ENCODE peak calls at places on chromosomes 11 and 22, in four cellular contexts. J is BE2C, R is cardiac muscle cell, C is HCT116. I is an unnamed sample.
A peak's percentile ranks its signal among the peaks of the same experiment; 100 is the strongest.

GRCh38 chr11:59643390-59643789 is 25.4 kb downstream of the PATL1 start:
- DNase-seq in J (no peak), R (no peak), C (no peak), I (no peak)

GRCh38 chr11:61477734-61478148 is 30.8 kb upstream of the LRRC10B start:
- DNase-seq in J (peak; percentile 42), R (no peak), C (no peak), I (peak; percentile 32)

GRCh38 chr11:11396290-11397042 is 43.4 kb upstream of the CSNK2A3 start:
- DNase-seq in J (no peak), R (peak; percentile 95), C (no peak), I (no peak)

GRCh38 chr11:102767800-102768199 is 12.6 kb downstream of the MMP10 start:
- DNase-seq in J (no peak), R (no peak), C (no peak), I (no peak)

GRCh38 chr11:117830674-117831351 is 6.3 kb upstream of the FXYD2 start:
- DNase-seq in J (no peak), R (no peak), C (no peak), I (no peak)

GRCh38 chr11:119361056-119361787 is 14.7 kb upstream of the MFRP start:
- DNase-seq in J (no peak), R (peak; percentile 58), C (peak; percentile 79), I (peak; percentile 63)

GRCh38 chr22:22684605-22685561 is 40.5 kb downstream of the GGTLC2 start:
- DNase-seq in J (peak; percentile 32), R (peak; percentile 72), C (no peak), I (no peak)

GRCh38 chr11:57460017-57460755 is at the start of gene RTN4RL2:
- DNase-seq in J (peak; percentile 47), R (peak; percentile 62), C (peak; percentile 52), I (peak; percentile 57)

GRCh38 chr22:44023404-44024287 is 456 bp upstream of the PARVB start:
- DNase-seq in J (peak; percentile 52), R (peak; percentile 46), C (no peak), I (peak; percentile 83)

GRCh38 chr22:24952837-24953293 is 349 bp downstream of the KIAA1671 start:
- DNase-seq in J (peak; percentile 58), R (peak; percentile 57), C (peak; percentile 31), I (no peak)

GRCh38 chr11:43558056-43558455 is 122.5 kb upstream of the HSD17B12 start:
- DNase-seq in J (no peak), R (no peak), C (no peak), I (no peak)

GRCh38 chr11:121163658-121164308 is 62.7 kb downstream of the TECTA start:
- DNase-seq in J (no peak), R (no peak), C (peak; percentile 0), I (no peak)

GRCh38 chr11:134823970-134824369 is 411.9 kb upstream of the B3GAT1 start:
- DNase-seq in J (no peak), R (no peak), C (no peak), I (no peak)

GRCh38 chr11:112526699-112527410 is 266.2 kb upstream of the PLET1 start:
- DNase-seq in J (no peak), R (peak; percentile 11), C (no peak), I (no peak)

GRCh38 chr22:28142361-28142801 is 223.3 kb upstream of the PITPNB start:
- DNase-seq in J (no peak), R (peak; percentile 97), C (no peak), I (no peak)

GRCh38 chr22:45082795-45083194 is 73.0 kb upstream of the PHF21B start:
- DNase-seq in J (peak; percentile 58), R (peak; percentile 10), C (no peak), I (no peak)

GRCh38 chr11:57779275-57779674 is 17.7 kb downstream of the CTNND1 start:
- DNase-seq in J (no peak), R (peak; percentile 79), C (no peak), I (no peak)

GRCh38 chr11:35088676-35089075 is 50.3 kb upstream of the CD44 start:
- DNase-seq in J (no peak), R (no peak), C (no peak), I (no peak)

GRCh38 chr11:74347381-74347780 is 35.9 kb upstream of the P4HA3 start:
- DNase-seq in J (no peak), R (peak; percentile 50), C (no peak), I (no peak)

GRCh38 chr11:22792497-22792896 is 37.1 kb downstream of the SVIP start:
- DNase-seq in J (no peak), R (peak; percentile 82), C (peak; percentile 83), I (no peak)

GRCh38 chr22:42324991-42325710 is 54.7 kb upstream of the TCF20 start:
- DNase-seq in J (no peak), R (no peak), C (no peak), I (no peak)

DNA sequence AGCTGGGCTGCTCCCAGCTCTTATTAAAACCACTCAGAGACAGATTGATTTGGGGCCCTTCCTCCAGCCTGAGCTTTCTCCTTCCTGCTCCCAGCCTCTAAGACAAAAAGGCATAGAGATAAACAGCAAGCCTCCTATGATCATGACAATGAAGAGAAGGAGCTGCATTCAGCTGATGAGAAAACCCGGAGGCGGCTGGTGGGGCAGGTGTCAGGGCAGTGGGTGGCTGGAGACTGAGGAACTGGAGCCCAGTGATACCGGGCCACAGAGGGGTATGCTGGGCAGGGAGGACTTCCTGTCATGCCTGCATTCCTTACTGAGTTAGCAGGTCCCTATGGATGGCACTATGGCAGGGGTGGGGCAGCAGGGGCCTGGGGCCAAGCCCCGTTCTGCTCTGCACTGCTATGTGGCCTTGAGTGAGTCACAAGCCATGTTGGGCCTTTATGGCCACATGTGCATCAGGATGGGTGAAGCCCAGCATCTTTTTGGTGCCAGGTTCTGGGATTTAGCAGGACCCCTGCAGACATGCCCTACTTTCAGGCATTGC is 20.1 kb downstream of the PVALB start:
- DNase-seq in J (no peak), R (no peak), C (no peak), I (no peak)
- TF ChIP-seq CTCF in J (no peak), R (no peak), C (no peak), I (no peak)

GRCh38 chr11:66188580-66188979 is 79.9 kb upstream of the RAB1B start:
- DNase-seq in J (no peak), R (peak; percentile 70), C (no peak), I (no peak)

GRCh38 chr11:66189031-66189745 is 79.3 kb upstream of the RAB1B start:
- DNase-seq in J (no peak), R (no peak), C (no peak), I (no peak)

GRCh38 chr11:66195867-66196266 is 72.6 kb upstream of the RAB1B start:
- DNase-seq in J (no peak), R (no peak), C (no peak), I (no peak)

GRCh38 chr11:66190776-66191175 is 77.7 kb upstream of the RAB1B start:
- DNase-seq in J (no peak), R (no peak), C (no peak), I (no peak)

DNA sequence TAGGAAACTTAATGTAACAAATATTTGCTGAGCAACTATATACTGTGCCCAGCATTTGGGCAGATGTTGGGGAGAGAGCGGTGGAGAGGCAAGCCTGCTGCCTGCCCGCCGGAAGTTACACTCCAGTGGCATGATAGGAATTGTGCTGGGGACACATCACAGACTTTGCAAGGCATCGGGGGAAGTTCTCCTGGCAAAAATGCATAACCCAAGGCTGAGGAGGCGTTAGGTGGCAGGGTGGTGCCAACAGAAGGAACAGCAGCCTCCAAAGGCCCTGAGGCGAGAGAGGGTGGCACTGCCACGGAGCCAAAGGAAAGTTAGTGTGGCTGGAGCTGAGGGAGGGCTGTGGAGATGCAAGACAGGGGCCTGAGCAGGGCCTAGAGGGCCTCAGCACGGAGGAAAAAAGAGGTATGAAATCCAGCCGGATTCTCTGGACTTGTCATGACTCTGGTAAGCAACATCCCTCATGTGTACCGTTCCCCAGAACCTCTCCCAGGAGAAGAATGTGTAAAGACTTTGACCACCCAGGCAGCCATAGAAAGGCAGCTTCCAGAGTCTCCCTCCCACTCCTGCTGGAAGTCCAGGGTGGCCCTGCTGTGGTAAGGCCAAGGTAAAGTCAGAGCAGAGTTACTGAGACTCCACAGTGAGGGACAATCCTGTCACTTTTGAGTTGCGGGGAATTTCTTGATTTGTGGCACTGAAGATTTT is 76.1 kb upstream of the RAB1B start:
- DNase-seq in J (no peak), R (peak; percentile 12), C (no peak), I (no peak)
- H3K4me3 ChIP-seq in J (no peak overlapping the region), R (no peak overlapping the region), C (no peak overlapping the region), I (no peak overlapping the region)

DNA sequence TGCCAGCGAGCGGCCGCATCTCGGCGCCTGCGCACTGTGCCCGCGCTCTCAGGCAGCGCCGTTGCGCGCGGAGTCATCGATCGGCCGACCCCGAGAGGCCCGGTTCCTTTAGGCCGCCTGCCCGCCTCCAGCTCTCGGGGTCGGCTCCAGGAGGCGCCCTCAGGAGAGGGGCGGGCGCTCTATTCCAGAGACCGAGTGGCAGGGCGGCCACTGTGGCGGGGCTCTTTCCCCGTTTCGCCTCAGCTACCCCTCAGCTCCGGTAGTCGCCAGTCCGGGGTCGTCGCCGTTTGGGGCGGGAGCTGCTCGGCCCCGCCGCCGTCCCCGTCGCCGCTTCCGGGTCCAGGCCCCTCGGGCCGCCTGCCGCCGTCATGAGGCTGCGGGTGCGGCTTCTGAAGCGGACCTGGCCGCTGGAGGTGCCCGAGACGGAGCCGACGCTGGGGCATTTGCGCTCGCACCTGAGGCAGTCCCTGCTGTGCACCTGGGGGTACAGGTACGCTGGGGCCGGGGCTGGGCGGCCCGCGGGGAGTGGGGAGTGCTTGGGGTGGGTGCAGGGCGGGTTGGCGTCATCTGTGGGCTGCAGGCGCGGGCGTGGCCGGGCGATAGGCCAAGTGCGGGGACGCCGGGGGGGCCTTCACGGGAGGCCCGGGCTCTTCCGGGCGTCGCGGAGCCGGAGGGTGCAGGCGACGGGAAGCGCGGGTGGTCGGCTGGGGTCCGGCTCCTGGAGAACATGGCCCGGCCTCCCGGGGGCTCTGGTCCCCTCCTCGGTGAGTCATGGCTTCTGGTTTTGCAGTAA is at the start of gene FBXO7:
- DNase-seq in J (peak; percentile 95), R (peak; percentile 96), C (peak; percentile 80), I (peak; percentile 91)
- H3K36me3 ChIP-seq in J (no peaks in the 10 kb centered on the region), R (no peaks in the 10 kb centered on the region), C (peaks cover 2% of the 10 kb centered on the region), I (no peaks in the 10 kb centered on the region)

GRCh38 chr22:38202437-38203089 is 769 bp downstream of the MAFF start:
- DNase-seq in J (peak; percentile 86), R (peak; percentile 94), C (no peak), I (peak; percentile 74)
- TF ChIP-seq CTCF in J (no peak), R (no peak), C (no peak), I (no peak)

GRCh38 chr11:67404515-67405195 is 772 bp downstream of the TBC1D10C start:
- DNase-seq in J (no peak), R (no peak), C (no peak), I (no peak)

GRCh38 chr11:67405688-67406339 is 1.9 kb downstream of the TBC1D10C start:
- DNase-seq in J (no peak), R (no peak), C (no peak), I (no peak)

GRCh38 chr11:67406969-67407699 is 3.3 kb downstream of the TBC1D10C start:
- DNase-seq in J (no peak), R (no peak), C (no peak), I (no peak)

GRCh38 chr11:67406420-67406968 is 2.6 kb downstream of the TBC1D10C start:
- DNase-seq in J (no peak), R (no peak), C (no peak), I (no peak)

GRCh38 chr11:67405196-67405567 is 1.3 kb downstream of the TBC1D10C start:
- DNase-seq in J (no peak), R (no peak), C (no peak), I (no peak)
- H3K4me3 ChIP-seq in J (no peak overlapping the region), R (no peak overlapping the region), C (no peak overlapping the region), I (peak overlapping the region; percentile 80)

I was measured in GM06990.